ENCODE peak calls at places on chromosomes 7 and 10, in nine cellular contexts. O is IMR-90; Q is neuronal stem cell; E is GM04504; C is H54; P is heart left ventricle; X is NCI-H2081; W is GM13977; I is activated naive CD4-positive, alpha-beta T cell. K is an unnamed sample.
A peak's percentile ranks its signal among the peaks of the same experiment; 100 is the strongest.

GRCh38 chr10:77244746-77245145 is 392.9 kb downstream of the KCNMA1 start:
- DNase-seq in W (no peak), Q (no peak), O (no peak), I (no peak), P (no peak), E (no peak), X (no peak), C (no peak), K (no peak)

GRCh38 chr10:27771231-27771630 is 25.6 kb upstream of the MKX start:
- DNase-seq in O (no peak), I (no peak), P (no peak), X (no peak), W (no peak), Q (no peak), E (no peak), C (no peak), K (no peak)

GRCh38 chr10:5526691-5527331 is 2.0 kb downstream of the CALML3 start:
- DNase-seq in X (no peak), Q (no peak), E (no peak), W (no peak), P (no peak), O (no peak), I (no peak), C (no peak), K (no peak)

GRCh38 chr10:44339218-44339617 is 45.7 kb downstream of the CXCL12 start:
- DNase-seq in C (no peak), Q (no peak), E (no peak), W (no peak), P (no peak), O (peak; percentile 23), I (no peak), X (no peak), K (no peak)

GRCh38 chr7:158508802-158509385 is 78.7 kb downstream of the PTPRN2 start:
- DNase-seq in W (no peak), E (no peak), I (no peak), P (no peak), C (no peak), O (no peak), X (peak; percentile 21), Q (no peak), K (no peak)

GRCh38 chr7:132203021-132203420 is 373.2 kb downstream of the PLXNA4 start:
- DNase-seq in E (no peak), C (no peak), Q (no peak), P (no peak), W (no peak), O (no peak), X (no peak), I (no peak), K (no peak)

GRCh38 chr10:29067161-29067560 is 221.7 kb upstream of the LYZL1 start:
- DNase-seq in C (no peak), Q (no peak), E (no peak), P (no peak), W (no peak), I (no peak), X (no peak), O (peak; percentile 8), K (no peak)

GRCh38 chr10:7243873-7244272 is 167.0 kb downstream of the SFMBT2 start:
- DNase-seq in X (no peak), C (no peak), E (no peak), O (no peak), P (no peak), I (no peak), W (peak; percentile 36), Q (no peak), K (no peak)